ENCODE peak calls at places on chromosomes 16 and 17, in four cellular contexts. One of them, this sample, is unnamed.

GRCh38 chr16:50833929-50834328 is 92.0 kb downstream of the CYLD start:
- DNase-seq in BE2C: no peak
- DNase-seq in lung: no peak
- DNase-seq in omental fat pad: no peak
- DNase-seq in this sample: no peak

GRCh38 chr16:83992624-83993023 is 24.6 kb downstream of the NECAB2 start:
- DNase-seq in BE2C: no peak
- DNase-seq in lung: no peak
- DNase-seq in omental fat pad: no peak
- DNase-seq in this sample: no peak

GRCh38 chr16:55390838-55391237 is 66.8 kb downstream of the IRX6 start:
- DNase-seq in BE2C: no peak
- DNase-seq in lung: no peak
- DNase-seq in omental fat pad: no peak
- DNase-seq in this sample: no peak

GRCh38 chr17:50076591-50077235 is 18.4 kb upstream of the PDK2 start:
- DNase-seq in BE2C: peak
- DNase-seq in lung: no peak
- DNase-seq in omental fat pad: no peak
- DNase-seq in this sample: no peak

GRCh38 chr16:81447383-81448101 is 2.9 kb downstream of the CMIP start:
- DNase-seq in BE2C: no peak
- DNase-seq in lung: peak
- DNase-seq in omental fat pad: no peak
- DNase-seq in this sample: no peak

GRCh38 chr16:49496656-49497055 is 123.1 kb downstream of the C16orf78 start:
- DNase-seq in BE2C: no peak
- DNase-seq in lung: no peak
- DNase-seq in omental fat pad: no peak
- DNase-seq in this sample: no peak

GRCh38 chr17:32596666-32597065 is 109.9 kb downstream of the CDK5R1 start:
- DNase-seq in BE2C: no peak
- DNase-seq in lung: no peak
- DNase-seq in omental fat pad: no peak
- DNase-seq in this sample: peak

GRCh38 chr16:4213721-4214120 is 28.2 kb downstream of the SRL start:
- DNase-seq in BE2C: no peak
- DNase-seq in lung: no peak
- DNase-seq in omental fat pad: no peak
- DNase-seq in this sample: no peak

GRCh38 chr17:40325156-40326013 is 16.4 kb downstream of the RARA start:
- DNase-seq in BE2C: no peak
- DNase-seq in lung: no peak
- DNase-seq in omental fat pad: no peak
- DNase-seq in this sample: no peak

GRCh38 chr16:88844412-88845118 is 12.2 kb downstream of the GALNS start:
- DNase-seq in BE2C: no peak
- DNase-seq in lung: no peak
- DNase-seq in omental fat pad: no peak
- DNase-seq in this sample: no peak

GRCh38 chr17:17205368-17206148 is 575 bp downstream of the PLD6 start:
- DNase-seq in BE2C: peak
- DNase-seq in lung: peak
- DNase-seq in omental fat pad: peak
- DNase-seq in this sample: no peak

GRCh38 chr17:76816590-76817135 is 51.5 kb upstream of the MGAT5B start:
- DNase-seq in BE2C: peak
- DNase-seq in lung: no peak
- DNase-seq in omental fat pad: no peak
- DNase-seq in this sample: peak

GRCh38 chr17:42456223-42457106 is 2.2 kb upstream of the ATP6V0A1 start:
- DNase-seq in BE2C: no peak
- DNase-seq in lung: no peak
- DNase-seq in omental fat pad: no peak
- DNase-seq in this sample: no peak

GRCh38 chr16:79492036-79492435 is 108.5 kb downstream of the MAF start:
- DNase-seq in BE2C: no peak
- DNase-seq in lung: no peak
- DNase-seq in omental fat pad: no peak
- DNase-seq in this sample: no peak

GRCh38 chr16:49469930-49470451 is 96.4 kb downstream of the C16orf78 start:
- DNase-seq in BE2C: no peak
- DNase-seq in lung: peak
- DNase-seq in omental fat pad: no peak
- DNase-seq in this sample: no peak

GRCh38 chr17:4258867-4259266 is 4.9 kb downstream of the ANKFY1 start:
- DNase-seq in BE2C: no peak
- DNase-seq in lung: no peak
- DNase-seq in omental fat pad: no peak
- DNase-seq in this sample: no peak

GRCh38 chr17:63113167-63113566 is 147.1 kb downstream of the TANC2 start:
- DNase-seq in BE2C: no peak
- DNase-seq in lung: no peak
- DNase-seq in omental fat pad: no peak
- DNase-seq in this sample: no peak

GRCh38 chr17:38735161-38735997 is 5.2 kb downstream of the CISD3 start:
- DNase-seq in BE2C: peak
- DNase-seq in lung: no peak
- DNase-seq in omental fat pad: peak
- DNase-seq in this sample: peak

GRCh38 chr17:69609495-69610315 is 195.2 kb downstream of the MAP2K6 start:
- DNase-seq in BE2C: no peak
- DNase-seq in lung: no peak
- DNase-seq in omental fat pad: no peak
- DNase-seq in this sample: no peak

GRCh38 chr16:19291459-19291858 is 5.9 kb downstream of the CLEC19A start:
- DNase-seq in BE2C: no peak
- DNase-seq in lung: no peak
- DNase-seq in omental fat pad: no peak
- DNase-seq in this sample: no peak

GRCh38 chr16:58126451-58126968 is 2.7 kb downstream of the CFAP20 start:
- DNase-seq in BE2C: no peak
- DNase-seq in lung: no peak
- DNase-seq in omental fat pad: no peak
- DNase-seq in this sample: no peak

GRCh38 chr17:7393613-7394451 is 493 bp downstream of the PLSCR3 start:
- DNase-seq in BE2C: no peak
- DNase-seq in lung: no peak
- DNase-seq in omental fat pad: no peak
- DNase-seq in this sample: peak

GRCh38 chr17:17180141-17180603 is 26.0 kb downstream of the PLD6 start:
- DNase-seq in BE2C: no peak
- DNase-seq in lung: no peak
- DNase-seq in omental fat pad: no peak
- DNase-seq in this sample: no peak

GRCh38 chr17:7404737-7405412 is 978 bp upstream of the TMEM256 start:
- DNase-seq in BE2C: no peak
- DNase-seq in lung: peak
- DNase-seq in omental fat pad: no peak
- DNase-seq in this sample: no peak

GRCh38 chr16:58280846-58281301 is 14.0 kb downstream of the PRSS54 start:
- DNase-seq in BE2C: peak
- DNase-seq in lung: no peak
- DNase-seq in omental fat pad: no peak
- DNase-seq in this sample: no peak

GRCh38 chr17:75753193-75753513 is 11.8 kb downstream of the GALK1 start:
- DNase-seq in BE2C: no peak
- DNase-seq in lung: no peak
- DNase-seq in omental fat pad: no peak
- DNase-seq in this sample: no peak

GRCh38 chr17:10673318-10673717 is 16.2 kb upstream of the MYH3 start:
- DNase-seq in BE2C: no peak
- DNase-seq in lung: no peak
- DNase-seq in omental fat pad: no peak
- DNase-seq in this sample: no peak

GRCh38 chr16:13331918-13332317 is 430.5 kb downstream of the SHISA9 start:
- DNase-seq in BE2C: no peak
- DNase-seq in lung: no peak
- DNase-seq in omental fat pad: no peak
- DNase-seq in this sample: no peak

GRCh38 chr17:34633351-34633750 is 54.0 kb downstream of the TMEM132E start:
- DNase-seq in BE2C: no peak
- DNase-seq in lung: no peak
- DNase-seq in omental fat pad: no peak
- DNase-seq in this sample: no peak

GRCh38 chr17:38908676-38909181 is 16.7 kb upstream of the LASP1NB start:
- DNase-seq in BE2C: no peak
- DNase-seq in lung: no peak
- DNase-seq in omental fat pad: no peak
- DNase-seq in this sample: no peak

GRCh38 chr17:1010586-1010985 is 13.7 kb downstream of the TIMM22 start:
- DNase-seq in BE2C: no peak
- DNase-seq in lung: no peak
- DNase-seq in omental fat pad: no peak
- DNase-seq in this sample: no peak

GRCh38 chr17:20189322-20189721 is 180.2 kb downstream of the SPECC1 start:
- DNase-seq in BE2C: no peak
- DNase-seq in lung: no peak
- DNase-seq in omental fat pad: no peak
- DNase-seq in this sample: no peak

GRCh38 chr16:70438983-70439862 is at the start of gene ST3GAL2:
- DNase-seq in BE2C: peak
- DNase-seq in lung: peak
- DNase-seq in omental fat pad: peak
- DNase-seq in this sample: peak

GRCh38 chr17:6043405-6043804 is 26.8 kb upstream of the WSCD1 start:
- DNase-seq in BE2C: no peak
- DNase-seq in lung: no peak
- DNase-seq in omental fat pad: no peak
- DNase-seq in this sample: no peak

GRCh38 chr17:81404557-81405165 is 9.4 kb downstream of the BAHCC1 start:
- DNase-seq in BE2C: no peak
- DNase-seq in lung: no peak
- DNase-seq in omental fat pad: no peak
- DNase-seq in this sample: no peak
- TF ChIP-seq CTCF in BE2C: no peak
- TF ChIP-seq CTCF in lung: no peak
- TF ChIP-seq CTCF in omental fat pad: no peak
- TF ChIP-seq CTCF in this sample: no peak

GRCh38 chr16:48365601-48366164 is 19.5 kb downstream of the SIAH1 start:
- DNase-seq in BE2C: peak
- DNase-seq in lung: peak
- DNase-seq in omental fat pad: peak
- DNase-seq in this sample: no peak
- TF ChIP-seq CTCF in BE2C: peak
- TF ChIP-seq CTCF in lung: no peak
- TF ChIP-seq CTCF in omental fat pad: no peak
- TF ChIP-seq CTCF in this sample: no peak

GRCh38 chr16:14378131-14378551 is 251.9 kb downstream of the PARN start:
- DNase-seq in BE2C: no peak
- DNase-seq in lung: no peak
- DNase-seq in omental fat pad: no peak
- DNase-seq in this sample: no peak

GRCh38 chr16:14374451-14375131 is 255.5 kb downstream of the PARN start:
- DNase-seq in BE2C: no peak
- DNase-seq in lung: no peak
- DNase-seq in omental fat pad: no peak
- DNase-seq in this sample: no peak

GRCh38 chr16:14375132-14375491 is 254.9 kb downstream of the PARN start:
- DNase-seq in BE2C: no peak
- DNase-seq in lung: no peak
- DNase-seq in omental fat pad: no peak
- DNase-seq in this sample: no peak

GRCh38 chr16:14377326-14377725 is 252.7 kb downstream of the PARN start:
- DNase-seq in BE2C: no peak
- DNase-seq in lung: no peak
- DNase-seq in omental fat pad: no peak
- DNase-seq in this sample: no peak

DNA sequence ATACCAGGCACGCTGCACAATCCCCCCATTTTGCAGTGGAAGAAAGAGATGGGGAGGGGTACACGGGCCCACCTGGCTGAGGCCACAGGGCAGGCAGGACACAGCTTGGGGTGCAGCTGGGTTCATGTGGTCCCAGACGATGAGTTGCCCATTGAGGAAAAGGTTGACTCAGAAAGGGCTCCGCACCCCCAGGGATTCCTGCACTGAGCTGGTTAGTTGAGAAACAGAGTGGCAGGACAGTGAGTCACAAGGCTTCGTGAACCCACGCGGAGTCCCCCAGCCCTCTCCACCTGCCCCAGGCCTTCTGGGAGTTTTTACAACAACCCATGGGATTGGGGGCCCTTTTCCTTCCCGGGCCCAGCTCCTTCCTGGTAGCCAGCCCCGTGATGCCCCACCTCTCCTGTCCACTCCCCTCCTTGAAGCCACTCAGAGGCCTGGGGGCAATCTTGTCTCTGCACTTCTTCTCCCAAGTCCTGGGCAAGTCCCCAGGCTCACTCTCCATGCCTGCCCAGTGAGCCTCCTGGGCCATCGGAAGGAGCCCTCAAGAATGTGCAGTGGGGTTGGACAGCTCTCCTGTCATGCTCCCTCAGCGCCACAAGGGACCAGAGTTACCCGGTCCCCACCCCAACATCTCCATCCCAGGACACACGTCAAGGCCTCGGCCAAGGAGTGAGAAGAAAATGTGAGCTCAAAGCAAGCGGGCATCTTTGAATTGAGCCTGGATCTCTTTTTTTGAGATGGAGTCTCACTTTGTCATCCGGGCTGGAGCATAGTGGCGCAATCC is 251.2 kb downstream of the PARN start:
- DNase-seq in BE2C: no peak
- DNase-seq in lung: no peak
- DNase-seq in omental fat pad: no peak
- DNase-seq in this sample: no peak
- TF ChIP-seq CTCF in BE2C: no peak
- TF ChIP-seq CTCF in lung: no peak
- TF ChIP-seq CTCF in omental fat pad: no peak
- TF ChIP-seq CTCF in this sample: no peak

DNA sequence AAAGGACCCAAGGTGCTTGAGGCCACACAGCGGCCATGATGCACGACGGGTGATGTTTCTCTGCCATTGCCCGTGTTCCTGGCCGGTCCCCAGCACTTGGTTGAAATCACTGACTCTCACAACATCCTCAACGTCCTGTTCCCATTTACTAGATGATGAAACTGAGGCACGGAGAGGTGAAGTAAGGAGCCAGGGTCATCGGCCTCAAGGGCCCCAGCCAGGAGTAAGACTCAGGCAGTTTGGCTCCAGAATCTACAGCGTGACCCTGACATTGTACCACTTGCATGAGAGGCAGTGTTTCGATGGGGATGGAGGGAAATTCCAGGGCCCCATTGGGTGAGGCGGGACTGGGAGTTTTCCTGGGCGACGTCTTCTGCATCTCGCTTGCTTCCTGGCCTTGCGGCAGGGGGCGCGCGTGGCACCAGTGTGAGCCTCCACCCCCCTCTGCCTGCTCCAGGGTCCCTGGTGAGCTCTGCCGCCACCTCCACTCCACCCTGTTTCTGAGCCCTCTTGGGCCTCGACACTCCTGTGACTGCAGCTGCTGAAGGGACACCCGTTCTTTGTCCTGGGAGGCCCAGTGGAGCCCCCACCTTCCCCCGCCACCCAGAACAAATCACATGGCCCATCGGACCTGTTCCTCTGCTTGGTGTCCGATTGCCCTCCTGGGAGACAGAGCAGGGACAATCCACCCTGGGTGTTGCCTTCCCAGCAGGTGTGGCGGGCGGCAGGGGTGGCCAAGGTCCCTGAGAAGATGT is 133.0 kb upstream of the GSE1 start:
- DNase-seq in BE2C: peak
- DNase-seq in lung: no peak
- DNase-seq in omental fat pad: no peak
- DNase-seq in this sample: no peak
- TF ChIP-seq CTCF in BE2C: peak
- TF ChIP-seq CTCF in lung: no peak
- TF ChIP-seq CTCF in omental fat pad: no peak
- TF ChIP-seq CTCF in this sample: peak